ENCODE peak calls at places on chromosomes 3 and 15, in seven cellular contexts. K, D, G, C, R, V and Y are unnamed samples.

GRCh38 chr15:68317281-68318007 is 39.9 kb downstream of the FEM1B start:
- DNase-seq in K (no peak), D (no peak), G (no peak), C (no peak), R (no peak), V (no peak), Y (no peak)

GRCh38 chr15:58069008-58069407 is 3.5 kb upstream of the ALDH1A2 start:
- DNase-seq in K (no peak), D (no peak), G (no peak), C (no peak), R (no peak), V (no peak), Y (no peak)

GRCh38 chr15:40192942-40193341 is 32.1 kb downstream of the BUB1B start:
- DNase-seq in K (peak), D (no peak), G (no peak), C (no peak), R (peak), V (no peak), Y (no peak)

GRCh38 chr15:39462691-39463090 is 118.2 kb upstream of the THBS1 start:
- DNase-seq in K (peak), D (peak), G (no peak), C (no peak), R (no peak), V (no peak), Y (no peak)

GRCh38 chr3:173761161-173761560 is 363.6 kb downstream of the NLGN1 start:
- DNase-seq in K (no peak), D (no peak), G (no peak), C (no peak), R (no peak), V (no peak), Y (no peak)

GRCh38 chr3:74711913-74712512 is 97.6 kb upstream of the CNTN3 start:
- DNase-seq in K (no peak), D (no peak), G (no peak), C (no peak), R (no peak), V (no peak), Y (no peak)

GRCh38 chr3:177367783-177368182 is 170.5 kb upstream of the TBL1XR1 start:
- DNase-seq in K (no peak), D (no peak), G (no peak), C (no peak), R (no peak), V (no peak), Y (no peak)

GRCh38 chr3:195386739-195387138 is 56.1 kb downstream of the ACAP2 start:
- DNase-seq in K (no peak), D (no peak), G (no peak), C (no peak), R (no peak), V (no peak), Y (no peak)

GRCh38 chr3:149686996-149687395 is 29.2 kb upstream of the WWTR1 start:
- DNase-seq in K (no peak), D (no peak), G (no peak), C (no peak), R (no peak), V (no peak), Y (no peak)

GRCh38 chr3:47392933-47393332 is 12.1 kb downstream of the PTPN23 start:
- DNase-seq in K (no peak), D (no peak), G (no peak), C (no peak), R (no peak), V (no peak), Y (no peak)

GRCh38 chr3:69288161-69288895 is 97.6 kb downstream of the FRMD4B start:
- DNase-seq in K (no peak), D (no peak), G (no peak), C (no peak), R (no peak), V (no peak), Y (no peak)

GRCh38 chr3:149342413-149343340 is 9.2 kb upstream of the TM4SF18 start:
- DNase-seq in K (peak), D (no peak), G (no peak), C (no peak), R (peak), V (no peak), Y (no peak)

GRCh38 chr15:57079907-57080750 is 161.7 kb downstream of the TCF12 start:
- DNase-seq in K (no peak), D (no peak), G (no peak), C (no peak), R (no peak), V (no peak), Y (no peak)

GRCh38 chr3:159486580-159486979 is 502.1 kb upstream of the IL12A start:
- DNase-seq in K (peak), D (no peak), G (no peak), C (no peak), R (no peak), V (peak), Y (no peak)

GRCh38 chr3:144289057-144289456 is 317.4 kb downstream of the DIPK2A start:
- DNase-seq in K (no peak), D (no peak), G (no peak), C (no peak), R (no peak), V (no peak), Y (no peak)

GRCh38 chr3:130377960-130378676 is 32.6 kb downstream of the COL6A5 start:
- DNase-seq in K (no peak), D (no peak), G (no peak), C (no peak), R (no peak), V (no peak), Y (no peak)

GRCh38 chr3:185940951-185941350 is 3.1 kb upstream of the TRA2B start:
- DNase-seq in K (no peak), D (no peak), G (no peak), C (no peak), R (no peak), V (no peak), Y (no peak)

GRCh38 chr3:71694358-71694999 is 30.7 kb downstream of the EIF4E3 start:
- DNase-seq in K (peak), D (no peak), G (no peak), C (no peak), R (no peak), V (no peak), Y (no peak)

GRCh38 chr15:59371458-59372351 is 966 bp downstream of the MYO1E start:
- DNase-seq in K (peak), D (peak), G (peak), C (no peak), R (no peak), V (no peak), Y (no peak)

GRCh38 chr3:54176106-54176505 is 53.8 kb downstream of the CACNA2D3 start:
- DNase-seq in K (no peak), D (no peak), G (no peak), C (no peak), R (no peak), V (no peak), Y (no peak)

GRCh38 chr15:24878153-24878552 is 76.6 kb upstream of the SNRPN start:
- DNase-seq in K (no peak), D (peak), G (no peak), C (no peak), R (no peak), V (no peak), Y (no peak)

GRCh38 chr3:183468424-183468823 is 40.0 kb upstream of the MCF2L2 start:
- DNase-seq in K (no peak), D (no peak), G (no peak), C (no peak), R (no peak), V (no peak), Y (no peak)

GRCh38 chr3:156382458-156383346 is 172.2 kb downstream of the SSR3 start:
- DNase-seq in K (peak), D (no peak), G (no peak), C (no peak), R (no peak), V (peak), Y (peak)